ENCODE peak calls at places on chromosomes 6 and 20, in eight cellular contexts. S is NCI-H774, K is D341Med, W is H4, V is adipocyte, C is NCI-H2029, A is DND-41, Q is endothelial cell of umbilical vein. F is an unnamed sample.

GRCh38 chr6:15322184-15322583 is 76.3 kb downstream of the JARID2 start:
- DNase-seq in V (no peak), S (no peak), C (no peak), K (no peak), W (no peak), A (no peak), Q (no peak), F (no peak)

GRCh38 chr20:9236408-9236912 is 167.6 kb downstream of the PLCB4 start:
- DNase-seq in V (no peak), S (no peak), K (no peak), Q (no peak), A (no peak), C (no peak), W (no peak), F (no peak)

GRCh38 chr6:40550096-40550731 is 37.0 kb downstream of the LRFN2 start:
- DNase-seq in A (peak), K (peak), C (no peak), Q (peak), W (peak), V (peak), S (peak), F (peak)

GRCh38 chr6:34375833-34376232 is 16.6 kb downstream of the NUDT3 start:
- DNase-seq in V (no peak), C (no peak), A (no peak), Q (no peak), K (no peak), W (no peak), S (no peak), F (no peak)

GRCh38 chr6:148317739-148318138 is 24.9 kb upstream of the SASH1 start:
- DNase-seq in C (no peak), A (no peak), K (no peak), S (no peak), V (no peak), Q (no peak), W (no peak), F (no peak)

GRCh38 chr6:149077208-149077607 is 240.3 kb upstream of the TAB2 start:
- DNase-seq in Q (no peak), C (no peak), W (no peak), V (peak), K (no peak), A (no peak), S (no peak), F (no peak)

GRCh38 chr20:63740070-63740500 is 509 bp downstream of the SLC2A4RG start:
- DNase-seq in W (no peak), V (peak), C (peak), A (peak), Q (peak), S (peak), K (peak), F (peak)

GRCh38 chr20:34637245-34638185 is 39.4 kb downstream of the PIGU start:
- DNase-seq in K (no peak), W (peak), A (no peak), Q (no peak), V (peak), S (no peak), C (no peak), F (no peak)

GRCh38 chr6:36383608-36384007 is 3.9 kb downstream of the ETV7 start:
- DNase-seq in K (no peak), Q (no peak), S (no peak), W (no peak), C (no peak), A (no peak), V (no peak), F (no peak)

GRCh38 chr6:54990001-54990400 is 143.4 kb downstream of the FAM83B start:
- DNase-seq in W (no peak), V (peak), Q (no peak), K (no peak), C (no peak), A (no peak), S (no peak), F (no peak)

GRCh38 chr6:15505463-15505918 is 157.3 kb downstream of the DTNBP1 start:
- DNase-seq in W (no peak), V (no peak), S (no peak), C (no peak), A (no peak), K (no peak), Q (no peak), F (no peak)

GRCh38 chr6:166796610-166797009 is 159.7 kb downstream of the RNASET2 start:
- DNase-seq in Q (no peak), S (no peak), A (no peak), K (no peak), W (no peak), C (no peak), V (no peak), F (no peak)

GRCh38 chr20:1005452-1006027 is 3.4 kb upstream of the RSPO4 start:
- DNase-seq in A (peak), V (no peak), S (no peak), W (peak), Q (peak), C (no peak), K (peak), F (peak)

GRCh38 chr6:6003334-6004146 is 3.2 kb downstream of the NRN1 start:
- DNase-seq in S (no peak), A (no peak), C (peak), Q (peak), K (peak), W (no peak), V (no peak), F (peak)

GRCh38 chr6:119147101-119148053 is 68.9 kb upstream of the FAM184A start:
- DNase-seq in K (no peak), W (peak), V (peak), Q (peak), C (peak), A (no peak), S (no peak), F (peak)

GRCh38 chr20:22403860-22404608 is 180.3 kb downstream of the FOXA2 start:
- DNase-seq in S (peak), W (peak), C (peak), V (no peak), K (no peak), Q (no peak), A (no peak), F (peak)

GRCh38 chr6:298233-299049 is 6.2 kb downstream of the DUSP22 start:
- DNase-seq in S (no peak), C (no peak), Q (peak), V (no peak), A (no peak), K (no peak), W (no peak), F (no peak)

GRCh38 chr20:64119681-64120341 is 12.4 kb upstream of the NPBWR2 start:
- DNase-seq in A (no peak), S (no peak), V (no peak), W (no peak), Q (peak), K (no peak), C (no peak), F (no peak)

F was measured in MG63.